ENCODE peak calls at places on chromosomes 2 and 18, in four cellular contexts. J, K, E and Y are unnamed samples.

GRCh38 chr2:45595724-45596435 is 15.2 kb downstream of the SRBD1 start:
- DNase-seq in J (no peak), K (no peak), E (peak; percentile 65), Y (no peak)

GRCh38 chr2:40401896-40402295 is 50.0 kb downstream of the SLC8A1 start:
- DNase-seq in J (no peak), K (no peak), E (peak; percentile 94), Y (peak; percentile 78)

GRCh38 chr18:44887227-44887631 is 206.5 kb downstream of the SETBP1 start:
- DNase-seq in J (no peak), K (no peak), E (peak; percentile 2), Y (peak; percentile 97)

GRCh38 chr2:236001166-236001828 is 166.9 kb downstream of the GBX2 start:
- DNase-seq in J (no peak), K (no peak), E (no peak), Y (no peak)

GRCh38 chr2:151367571-151367970 is 10.2 kb downstream of the TNFAIP6 start:
- DNase-seq in J (no peak), K (no peak), E (peak; percentile 36), Y (no peak)

GRCh38 chr2:68284896-68285295 is 32.6 kb upstream of the PPP3R1 start:
- DNase-seq in J (no peak), K (no peak), E (peak; percentile 65), Y (no peak)

GRCh38 chr2:177169810-177170514 is 42.6 kb upstream of the HNRNPA3 start:
- DNase-seq in J (no peak), K (no peak), E (no peak), Y (no peak)

GRCh38 chr2:158138255-158138654 is 36.6 kb downstream of the UPP2 start:
- DNase-seq in J (no peak), K (no peak), E (no peak), Y (no peak)

GRCh38 chr2:239583879-239584859 is 183.3 kb upstream of the HDAC4 start:
- DNase-seq in J (no peak), K (no peak), E (no peak), Y (no peak)

GRCh38 chr2:105369777-105370690 is 28.8 kb downstream of the FHL2 start:
- DNase-seq in J (peak; percentile 71), K (peak; percentile 75), E (peak; percentile 86), Y (peak; percentile 91)

GRCh38 chr2:109123586-109124201 is 5.3 kb upstream of the SH3RF3 start:
- DNase-seq in J (no peak), K (no peak), E (no peak), Y (no peak)

GRCh38 chr18:49335677-49336076 is 124.8 kb downstream of the DYM start:
- DNase-seq in J (no peak), K (no peak), E (no peak), Y (no peak)

GRCh38 chr2:200405599-200406298 is 99.3 kb downstream of the SPATS2L start:
- DNase-seq in J (no peak), K (no peak), E (peak; percentile 95), Y (peak; percentile 68)

GRCh38 chr2:174717273-174717672 is 47.0 kb downstream of the CHRNA1 start:
- DNase-seq in J (no peak), K (no peak), E (peak; percentile 53), Y (no peak)

GRCh38 chr2:39772812-39773152 is 6.3 kb downstream of the THUMPD2 start:
- DNase-seq in J (no peak), K (no peak), E (no peak), Y (no peak)

GRCh38 chr2:26449278-26450030 is 28.5 kb downstream of the OTOF start:
- DNase-seq in J (no peak), K (no peak), E (no peak), Y (no peak)

GRCh38 chr2:224343226-224343625 is 58.7 kb downstream of the FAM124B start:
- DNase-seq in J (peak; percentile 4), K (no peak), E (no peak), Y (no peak)

GRCh38 chr2:42102606-42103450 is 55.0 kb downstream of the PKDCC start:
- DNase-seq in J (peak; percentile 61), K (peak; percentile 89), E (no peak), Y (peak; percentile 99)

GRCh38 chr2:108575132-108575966 is 41.1 kb downstream of the LIMS1 start:
- DNase-seq in J (no peak), K (no peak), E (peak; percentile 95), Y (peak; percentile 78)

GRCh38 chr2:229296016-229296415 is 24.9 kb upstream of the PID1 start:
- DNase-seq in J (no peak), K (no peak), E (no peak), Y (no peak)

GRCh38 chr2:235021752-235022151 is 69.9 kb downstream of the SH3BP4 start:
- DNase-seq in J (no peak), K (no peak), E (peak; percentile 93), Y (no peak)

GRCh38 chr2:64341461-64341860 is 112.5 kb upstream of the LGALSL start:
- DNase-seq in J (no peak), K (no peak), E (no peak), Y (no peak)

GRCh38 chr2:30926606-30927005 is 119.4 kb upstream of the CAPN13 start:
- DNase-seq in J (no peak), K (no peak), E (no peak), Y (no peak)

GRCh38 chr2:33395660-33396249 is 80.7 kb upstream of the RASGRP3 start:
- DNase-seq in J (no peak), K (no peak), E (peak; percentile 59), Y (peak; percentile 58)

GRCh38 chr2:20381457-20381856 is 30.8 kb upstream of the PUM2 start:
- DNase-seq in J (no peak), K (peak; percentile 31), E (peak; percentile 68), Y (peak; percentile 85)

GRCh38 chr2:44692821-44693220 is 248.7 kb upstream of the SIX3 start:
- DNase-seq in J (no peak), K (no peak), E (no peak), Y (no peak)

GRCh38 chr2:74327205-74327604 is 16.0 kb downstream of the SLC4A5 start:
- DNase-seq in J (no peak), K (no peak), E (no peak), Y (no peak)

GRCh38 chr2:14634885-14635871 is 2.7 kb downstream of the LRATD1 start:
- DNase-seq in J (peak; percentile 46), K (no peak), E (peak; percentile 16), Y (peak; percentile 71)

GRCh38 chr2:191696001-191696400 is 18.1 kb downstream of the NABP1 start:
- DNase-seq in J (no peak), K (no peak), E (peak; percentile 97), Y (no peak)

GRCh38 chr2:203740741-203741363 is 34.4 kb downstream of the CD28 start:
- DNase-seq in J (no peak), K (no peak), E (peak; percentile 51), Y (peak; percentile 17)

GRCh38 chr18:44895176-44895798 is 214.6 kb downstream of the SETBP1 start:
- DNase-seq in J (no peak), K (no peak), E (peak; percentile 45), Y (peak; percentile 69)

GRCh38 chr2:176283669-176284068 is 14.4 kb downstream of the MTX2 start:
- DNase-seq in J (no peak), K (no peak), E (no peak), Y (no peak)

GRCh38 chr2:137943948-137944347 is 20.3 kb upstream of the HNMT start:
- DNase-seq in J (no peak), K (no peak), E (no peak), Y (no peak)

GRCh38 chr18:28485210-28485801 is 308.4 kb upstream of the CDH2 start:
- DNase-seq in J (no peak), K (no peak), E (no peak), Y (no peak)
- H3K9ac ChIP-seq in J (no peak overlapping the region), K (no peak overlapping the region), E (no peak overlapping the region), Y (no peak overlapping the region)

DNA sequence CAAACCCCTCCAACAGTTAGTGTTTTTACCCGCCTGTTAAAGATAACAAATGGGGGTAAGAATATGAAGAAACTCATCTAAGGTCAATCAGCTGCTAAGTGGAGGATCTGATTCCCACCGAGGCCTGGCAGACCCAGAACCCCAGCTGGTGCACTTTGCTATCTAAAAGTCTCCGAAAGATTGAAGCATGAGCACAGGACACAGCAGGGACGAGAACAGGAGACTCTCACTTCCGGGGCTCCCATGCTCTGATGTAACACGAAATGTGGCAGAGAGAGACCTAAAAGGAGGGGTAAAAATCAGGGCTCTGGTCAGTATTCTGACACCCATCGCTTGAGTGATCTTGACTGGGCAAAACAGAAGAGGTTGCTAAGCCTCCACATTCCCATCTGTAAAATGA is 119.7 kb downstream of the PDCL3 start:
- DNase-seq in J (no peak), K (no peak), E (no peak), Y (no peak)
- H2BK120ac ChIP-seq in J (no peak overlapping the region), K (no peak overlapping the region), E (no peak overlapping the region), Y (no peak overlapping the region)

GRCh38 chr2:144350151-144350802 is 169.6 kb downstream of the ZEB2 start:
- DNase-seq in J (no peak), K (peak; percentile 79), E (peak; percentile 25), Y (peak; percentile 96)
- H3K4me1 ChIP-seq in J (peaks cover 15% of the 10 kb centered on the region), K (peaks cover 14% of the 10 kb centered on the region), E (no peaks in the 10 kb centered on the region), Y (peaks cover 20% of the 10 kb centered on the region)

DNA sequence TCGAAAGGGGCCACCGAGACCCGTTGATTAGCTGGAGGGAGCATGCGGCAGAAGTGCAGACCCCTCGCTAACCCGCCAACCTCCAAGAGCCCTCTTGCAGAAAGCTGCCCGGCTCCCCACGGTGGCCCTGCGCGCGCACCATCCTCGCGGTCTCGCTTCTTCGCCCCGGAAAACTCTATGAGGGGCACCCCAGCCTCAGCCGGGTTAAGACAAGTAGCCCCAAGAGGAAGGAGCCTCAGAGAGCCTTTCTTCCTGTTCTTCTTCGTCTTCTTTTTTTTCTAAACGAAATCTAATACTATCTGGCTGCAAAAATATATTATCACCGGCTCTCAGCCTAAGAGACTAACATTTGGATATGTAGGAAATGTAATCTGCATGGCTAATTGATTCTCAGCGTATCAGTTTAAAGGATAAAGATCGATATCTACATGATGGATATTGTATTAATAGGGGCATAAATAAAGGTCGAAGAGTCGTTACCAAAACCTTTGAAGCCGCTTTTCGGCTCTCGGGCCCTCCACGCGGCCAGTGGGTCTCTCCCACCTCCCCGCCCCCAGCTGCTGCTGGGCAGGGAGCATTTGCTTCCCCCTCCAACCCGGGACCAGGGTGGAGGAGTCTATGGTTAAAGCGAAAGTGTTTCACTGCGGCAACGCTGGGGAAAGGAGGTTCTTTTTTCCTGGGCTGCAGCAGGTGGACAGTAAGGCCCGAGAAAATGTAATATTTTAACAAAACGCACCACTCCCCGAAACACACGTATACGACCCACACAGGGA is 6.1 kb upstream of the PAX3 start:
- DNase-seq in J (no peak), K (no peak), E (no peak), Y (no peak)
- H3K9ac ChIP-seq in J (no peak overlapping the region), K (no peak overlapping the region), E (no peak overlapping the region), Y (no peak overlapping the region)

GRCh38 chr18:46716827-46717226 is 40.0 kb downstream of the ST8SIA5 start:
- DNase-seq in J (no peak), K (no peak), E (no peak), Y (no peak)

GRCh38 chr18:46720521-46720920 is 36.3 kb downstream of the ST8SIA5 start:
- DNase-seq in J (no peak), K (no peak), E (no peak), Y (no peak)

GRCh38 chr18:46720092-46720491 is 36.8 kb downstream of the ST8SIA5 start:
- DNase-seq in J (no peak), K (no peak), E (no peak), Y (no peak)

GRCh38 chr18:46719388-46719787 is 37.5 kb downstream of the ST8SIA5 start:
- DNase-seq in J (no peak), K (no peak), E (no peak), Y (no peak)

GRCh38 chr18:46718501-46719341 is 38.1 kb downstream of the ST8SIA5 start:
- DNase-seq in J (no peak), K (no peak), E (peak; percentile 68), Y (peak; percentile 30)
- H2BK120ac ChIP-seq in J (no peak overlapping the region), K (no peak overlapping the region), E (peak overlapping the region; percentile 62), Y (no peak overlapping the region)

GRCh38 chr18:31652875-31653274 is 31.5 kb downstream of the B4GALT6 start:
- DNase-seq in J (no peak), K (no peak), E (no peak), Y (no peak)
- H3K4me1 ChIP-seq in J (peaks cover 2% of the 10 kb centered on the region), K (peaks cover 4% of the 10 kb centered on the region), E (no peaks in the 10 kb centered on the region), Y (peaks cover 3% of the 10 kb centered on the region)